ENCODE peak calls at places on chromosome 9, in five cellular contexts. One of them, this sample, is unnamed. For H3K27me3, the result is how much of the 10 kb centered on the place peaks cover.

GRCh38 chr9:96148634-96149138 is 153.3 kb downstream of the HSD17B3 start:
- DNase-seq in heart left ventricle: no peak
- DNase-seq in GM23338: no peak
- DNase-seq in endodermal cell: no peak
- DNase-seq in K562: no peak
- DNase-seq in this sample: no peak

GRCh38 chr9:89444212-89444611 is 53.7 kb downstream of the SEMA4D start:
- DNase-seq in heart left ventricle: peak
- DNase-seq in endodermal cell: no peak
- DNase-seq in K562: no peak
- DNase-seq in GM23338: no peak
- DNase-seq in this sample: no peak

GRCh38 chr9:86500667-86501435 is 146.6 kb upstream of the TUT7 start:
- DNase-seq in GM23338: no peak
- DNase-seq in heart left ventricle: no peak
- DNase-seq in endodermal cell: no peak
- DNase-seq in K562: no peak
- DNase-seq in this sample: no peak

GRCh38 chr9:1941989-1942388 is 73.2 kb upstream of the SMARCA2 start:
- DNase-seq in heart left ventricle: no peak
- DNase-seq in endodermal cell: no peak
- DNase-seq in K562: no peak
- DNase-seq in GM23338: peak
- DNase-seq in this sample: no peak

GRCh38 chr9:135500071-135500524 is 384 bp upstream of the MRPS2 start:
- DNase-seq in heart left ventricle: no peak
- DNase-seq in GM23338: no peak
- DNase-seq in endodermal cell: no peak
- DNase-seq in K562: no peak
- DNase-seq in this sample: no peak

GRCh38 chr9:71985070-71985956 is 73.9 kb downstream of the C9orf85 start:
- DNase-seq in heart left ventricle: no peak
- DNase-seq in K562: no peak
- DNase-seq in GM23338: peak
- DNase-seq in endodermal cell: peak
- DNase-seq in this sample: no peak

GRCh38 chr9:77423841-77424240 is 224.3 kb downstream of the GNA14 start:
- DNase-seq in K562: no peak
- DNase-seq in GM23338: no peak
- DNase-seq in heart left ventricle: no peak
- DNase-seq in endodermal cell: no peak
- DNase-seq in this sample: no peak

GRCh38 chr9:107020040-107020530 is 157.1 kb downstream of the ZNF462 start:
- DNase-seq in endodermal cell: peak
- DNase-seq in K562: no peak
- DNase-seq in GM23338: peak
- DNase-seq in heart left ventricle: peak
- DNase-seq in this sample: no peak

GRCh38 chr9:70043689-70044449 is at the start of gene MAMDC2:
- DNase-seq in heart left ventricle: peak
- DNase-seq in K562: no peak
- DNase-seq in GM23338: peak
- DNase-seq in endodermal cell: peak
- DNase-seq in this sample: no peak

GRCh38 chr9:104429147-104429546 is 74.9 kb upstream of the OR13F1 start:
- DNase-seq in endodermal cell: no peak
- DNase-seq in heart left ventricle: no peak
- DNase-seq in GM23338: no peak
- DNase-seq in K562: no peak
- DNase-seq in this sample: no peak

GRCh38 chr9:6109571-6109970 is 94.1 kb upstream of the RANBP6 start:
- DNase-seq in endodermal cell: no peak
- DNase-seq in heart left ventricle: no peak
- DNase-seq in K562: no peak
- DNase-seq in GM23338: no peak
- DNase-seq in this sample: no peak

GRCh38 chr9:734831-735511 is 106.5 kb upstream of the DMRT1 start:
- DNase-seq in endodermal cell: no peak
- DNase-seq in K562: no peak
- DNase-seq in GM23338: no peak
- DNase-seq in heart left ventricle: peak
- DNase-seq in this sample: no peak

GRCh38 chr9:68530618-68531017 is 10.1 kb downstream of the TMEM252 start:
- DNase-seq in GM23338: peak
- DNase-seq in heart left ventricle: peak
- DNase-seq in endodermal cell: peak
- DNase-seq in K562: no peak
- DNase-seq in this sample: peak

GRCh38 chr9:123426406-123426805 is 70.4 kb downstream of the CRB2 start:
- DNase-seq in GM23338: no peak
- DNase-seq in endodermal cell: peak
- DNase-seq in heart left ventricle: no peak
- DNase-seq in K562: peak
- DNase-seq in this sample: no peak

DNA sequence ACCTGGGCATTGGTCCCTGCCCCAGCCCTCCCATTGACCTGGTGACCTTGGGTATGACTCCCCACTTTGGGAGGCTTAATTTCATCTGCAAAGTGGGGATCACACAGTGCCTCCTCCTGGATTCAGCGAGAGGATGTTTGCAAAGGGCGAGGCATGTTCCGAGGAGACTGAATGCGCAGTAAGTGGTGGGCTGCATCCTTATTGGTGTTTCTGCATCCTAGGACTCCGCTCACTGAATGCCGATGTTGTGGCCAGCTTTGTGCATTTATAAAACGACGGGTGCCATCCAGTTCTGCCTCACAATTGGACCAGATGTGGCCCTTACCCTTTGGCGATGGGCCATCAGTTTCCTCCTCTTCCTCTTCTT is 23.5 kb upstream of the AIF1L start:
- DNase-seq in endodermal cell: no peak
- DNase-seq in GM23338: no peak
- DNase-seq in K562: no peak
- DNase-seq in heart left ventricle: no peak
- DNase-seq in this sample: no peak
- H3K27me3 ChIP-seq in endodermal cell: under half
- H3K27me3 ChIP-seq in GM23338: under half
- H3K27me3 ChIP-seq in K562: half or more
- H3K27me3 ChIP-seq in heart left ventricle: under half
- H3K27me3 ChIP-seq in this sample: under half

GRCh38 chr9:108854641-108855528 is 901 bp downstream of the ACTL7B start:
- DNase-seq in endodermal cell: no peak
- DNase-seq in K562: no peak
- DNase-seq in heart left ventricle: no peak
- DNase-seq in GM23338: no peak
- DNase-seq in this sample: no peak
- TF ChIP-seq CTCF in endodermal cell: no peak
- TF ChIP-seq CTCF in K562: no peak
- TF ChIP-seq CTCF in heart left ventricle: no peak
- TF ChIP-seq CTCF in GM23338: no peak
- TF ChIP-seq CTCF in this sample: no peak

DNA sequence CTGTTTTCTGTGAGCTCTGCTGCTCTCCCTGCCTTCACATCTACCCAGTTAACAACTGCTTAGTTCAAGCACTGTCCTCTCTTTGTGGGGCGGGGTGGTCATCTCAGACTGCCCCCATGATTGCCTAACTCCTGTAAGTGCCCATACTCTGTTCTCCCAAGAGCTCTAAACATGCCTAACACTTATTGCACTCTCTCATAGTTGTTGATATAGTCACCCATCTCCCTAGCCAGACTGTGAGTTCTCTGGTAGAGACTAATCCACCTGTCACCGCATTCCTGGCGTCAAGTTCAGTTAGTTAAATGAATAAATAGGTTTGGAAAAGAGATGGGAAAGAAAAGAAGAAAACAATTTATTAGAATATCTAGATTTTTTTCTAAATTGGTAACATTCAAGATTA is 18.3 kb upstream of the MUSK start:
- DNase-seq in heart left ventricle: no peak
- DNase-seq in K562: no peak
- DNase-seq in GM23338: no peak
- DNase-seq in endodermal cell: no peak
- DNase-seq in this sample: no peak
- H3K27me3 ChIP-seq in heart left ventricle: under half
- H3K27me3 ChIP-seq in K562: under half
- H3K27me3 ChIP-seq in GM23338: under half
- H3K27me3 ChIP-seq in endodermal cell: under half
- H3K27me3 ChIP-seq in this sample: half or more

DNA sequence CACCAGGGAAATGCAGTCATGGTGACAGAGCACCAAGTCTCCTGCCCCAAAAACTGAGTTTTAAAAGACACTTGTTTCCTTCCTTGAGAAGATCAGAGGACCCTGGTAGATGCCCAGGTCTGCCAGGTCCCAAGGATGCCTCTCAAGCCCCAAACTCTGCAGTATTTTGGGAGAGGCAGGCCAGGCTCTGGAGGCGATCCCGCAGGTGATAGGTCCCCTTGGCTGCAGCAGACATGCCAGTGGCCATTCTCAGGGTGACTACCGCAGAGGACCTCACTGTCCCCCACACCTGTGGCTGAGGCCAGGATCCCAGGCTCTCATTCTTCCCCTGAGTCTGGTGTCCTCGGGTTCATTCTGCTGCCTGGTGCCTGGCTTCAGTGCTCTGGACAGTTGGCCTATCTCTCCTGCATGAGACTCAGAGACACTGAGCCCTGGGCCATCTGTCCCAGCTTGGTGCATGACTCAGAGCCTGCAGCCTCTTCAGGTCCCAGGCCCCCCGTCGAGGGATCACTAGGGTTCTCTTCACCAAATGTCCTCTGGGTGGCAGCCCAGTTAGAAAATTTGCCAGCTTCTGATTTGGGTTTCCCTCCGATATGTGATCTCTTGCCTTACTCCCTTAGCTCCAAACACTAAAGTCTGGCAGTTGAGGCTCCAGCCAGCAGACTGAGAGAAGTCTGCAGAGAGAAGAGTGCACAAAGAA is 59.7 kb upstream of the GARNL3 start:
- DNase-seq in endodermal cell: no peak
- DNase-seq in heart left ventricle: no peak
- DNase-seq in K562: peak
- DNase-seq in GM23338: peak
- DNase-seq in this sample: peak
- TF ChIP-seq CTCF in endodermal cell: peak
- TF ChIP-seq CTCF in heart left ventricle: peak
- TF ChIP-seq CTCF in K562: peak
- TF ChIP-seq CTCF in GM23338: peak
- TF ChIP-seq CTCF in this sample: peak

DNA sequence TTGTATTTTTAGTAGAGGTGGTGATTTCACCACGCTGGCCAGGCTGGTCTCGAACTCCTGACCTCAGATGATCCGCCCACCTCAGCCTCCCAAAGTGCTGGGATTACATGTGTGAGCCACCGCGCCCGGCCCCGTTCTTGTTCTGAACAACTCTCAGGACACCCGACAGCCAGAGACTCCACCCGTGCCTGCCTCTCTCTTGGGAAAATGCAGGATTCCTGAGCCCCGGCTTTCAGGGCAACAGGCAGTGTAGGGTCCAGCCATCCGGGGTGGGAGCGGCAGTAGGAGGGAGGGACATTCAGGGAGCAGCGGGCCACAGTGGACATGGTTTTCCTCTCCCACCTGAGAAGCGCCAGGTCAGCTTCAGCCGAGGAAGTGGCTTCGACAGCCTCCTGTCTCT is 34.4 kb downstream of the NCS1 start:
- DNase-seq in K562: no peak
- DNase-seq in endodermal cell: no peak
- DNase-seq in heart left ventricle: no peak
- DNase-seq in GM23338: no peak
- DNase-seq in this sample: no peak
- H3K27me3 ChIP-seq in K562: under half
- H3K27me3 ChIP-seq in endodermal cell: under half
- H3K27me3 ChIP-seq in heart left ventricle: under half
- H3K27me3 ChIP-seq in GM23338: under half
- H3K27me3 ChIP-seq in this sample: under half

GRCh38 chr9:18146329-18146728 is 327.6 kb upstream of the ADAMTSL1 start:
- DNase-seq in endodermal cell: no peak
- DNase-seq in heart left ventricle: no peak
- DNase-seq in GM23338: no peak
- DNase-seq in K562: no peak
- DNase-seq in this sample: no peak

GRCh38 chr9:18149457-18150011 is 324.4 kb upstream of the ADAMTSL1 start:
- DNase-seq in GM23338: no peak
- DNase-seq in K562: no peak
- DNase-seq in endodermal cell: no peak
- DNase-seq in heart left ventricle: no peak
- DNase-seq in this sample: no peak
- TF ChIP-seq CTCF in GM23338: peak
- TF ChIP-seq CTCF in K562: no peak
- TF ChIP-seq CTCF in endodermal cell: peak
- TF ChIP-seq CTCF in heart left ventricle: no peak
- TF ChIP-seq CTCF in this sample: no peak

GRCh38 chr9:126614455-126615248 is 924 bp downstream of the LMX1B start:
- DNase-seq in heart left ventricle: no peak
- DNase-seq in K562: no peak
- DNase-seq in endodermal cell: peak
- DNase-seq in GM23338: peak
- DNase-seq in this sample: no peak

GRCh38 chr9:126612813-126613641 is 701 bp upstream of the LMX1B start:
- DNase-seq in endodermal cell: peak
- DNase-seq in heart left ventricle: no peak
- DNase-seq in GM23338: peak
- DNase-seq in K562: no peak
- DNase-seq in this sample: no peak

GRCh38 chr9:126615251-126615790 is 1.6 kb downstream of the LMX1B start:
- DNase-seq in heart left ventricle: peak
- DNase-seq in GM23338: peak
- DNase-seq in K562: no peak
- DNase-seq in endodermal cell: peak
- DNase-seq in this sample: no peak

GRCh38 chr9:126613656-126614055 is at the start of gene LMX1B:
- DNase-seq in heart left ventricle: peak
- DNase-seq in K562: no peak
- DNase-seq in endodermal cell: peak
- DNase-seq in GM23338: peak
- DNase-seq in this sample: peak

GRCh38 chr9:126614088-126614454 is 343 bp downstream of the LMX1B start:
- DNase-seq in endodermal cell: peak
- DNase-seq in heart left ventricle: no peak
- DNase-seq in GM23338: peak
- DNase-seq in K562: no peak
- DNase-seq in this sample: no peak
- H3K27me3 ChIP-seq in endodermal cell: half or more
- H3K27me3 ChIP-seq in heart left ventricle: half or more
- H3K27me3 ChIP-seq in GM23338: half or more
- H3K27me3 ChIP-seq in K562: under half
- H3K27me3 ChIP-seq in this sample: half or more

GRCh38 chr9:112887377-112887776 is 3.3 kb downstream of the SLC46A2 start:
- DNase-seq in GM23338: peak
- DNase-seq in endodermal cell: peak
- DNase-seq in K562: peak
- DNase-seq in heart left ventricle: no peak
- DNase-seq in this sample: peak
- TF ChIP-seq CTCF in GM23338: peak
- TF ChIP-seq CTCF in endodermal cell: peak
- TF ChIP-seq CTCF in K562: peak
- TF ChIP-seq CTCF in heart left ventricle: no peak
- TF ChIP-seq CTCF in this sample: peak

This sample was measured in WERI-Rb-1.